ENCODE peak calls at places on chromosome 21, in four cellular contexts. R is GM12878, L is A549, I is HepG2. C is an unnamed sample.

GRCh38 chr21:43854773-43855633 is 10.0 kb upstream of the AGPAT3 start:
- DNase-seq in L (no peak), R (peak; percentile 67), I (no peak), C (peak; percentile 88)

GRCh38 chr21:37032877-37033471 is 26.5 kb downstream of the RIPPLY3 start:
- DNase-seq in R (no peak), L (peak; percentile 17), I (no peak), C (no peak)

GRCh38 chr21:33205476-33205875 is 24.3 kb upstream of the IFNAR2 start:
- DNase-seq in L (no peak), I (no peak), R (no peak), C (no peak)

GRCh38 chr21:37866027-37866426 is 50.2 kb downstream of the KCNJ6 start:
- DNase-seq in L (no peak), I (no peak), R (no peak), C (no peak)

GRCh38 chr21:37658994-37659458 is 257.2 kb downstream of the KCNJ6 start:
- DNase-seq in R (no peak), L (peak; percentile 43), I (no peak), C (peak; percentile 41)

GRCh38 chr21:43355925-43356289 is 71.0 kb downstream of the SIK1 start:
- DNase-seq in I (peak; percentile 80), R (no peak), L (no peak), C (no peak)

GRCh38 chr21:42732033-42732410 is 78.6 kb downstream of the PDE9A start:
- DNase-seq in L (no peak), I (no peak), R (no peak), C (no peak)

GRCh38 chr21:42939581-42940413 is 14.4 kb upstream of the ERVH48-1 start:
- DNase-seq in I (peak; percentile 27), L (peak; percentile 59), R (no peak), C (no peak)

GRCh38 chr21:37593015-37593414 is 226.4 kb downstream of the DYRK1A start:
- DNase-seq in R (no peak), L (no peak), I (no peak), C (no peak)

GRCh38 chr21:43211085-43212071 is 42.6 kb downstream of the CRYAA start:
- DNase-seq in L (no peak), R (no peak), I (peak; percentile 90), C (no peak)

GRCh38 chr21:42865361-42866160 is 13.8 kb downstream of the WDR4 start:
- DNase-seq in R (no peak), I (no peak), L (no peak), C (no peak)

GRCh38 chr21:43315244-43316137 is 111.4 kb downstream of the SIK1 start:
- DNase-seq in L (no peak), I (no peak), R (no peak), C (no peak)

GRCh38 chr21:28742527-28742926 is 250.2 kb downstream of the LTN1 start:
- DNase-seq in R (no peak), I (no peak), L (no peak), C (no peak)

GRCh38 chr21:34881421-34881820 is 167.7 kb downstream of the RUNX1 start:
- DNase-seq in R (no peak), L (no peak), I (no peak), C (no peak)

GRCh38 chr21:34880401-34880800 is 168.7 kb downstream of the RUNX1 start:
- DNase-seq in I (no peak), R (no peak), L (no peak), C (no peak)

GRCh38 chr21:34883501-34884271 is 165.4 kb downstream of the RUNX1 start:
- DNase-seq in I (no peak), R (no peak), L (no peak), C (no peak)

GRCh38 chr21:34882719-34883131 is 166.4 kb downstream of the RUNX1 start:
- DNase-seq in L (no peak), I (no peak), R (no peak), C (no peak)

DNA sequence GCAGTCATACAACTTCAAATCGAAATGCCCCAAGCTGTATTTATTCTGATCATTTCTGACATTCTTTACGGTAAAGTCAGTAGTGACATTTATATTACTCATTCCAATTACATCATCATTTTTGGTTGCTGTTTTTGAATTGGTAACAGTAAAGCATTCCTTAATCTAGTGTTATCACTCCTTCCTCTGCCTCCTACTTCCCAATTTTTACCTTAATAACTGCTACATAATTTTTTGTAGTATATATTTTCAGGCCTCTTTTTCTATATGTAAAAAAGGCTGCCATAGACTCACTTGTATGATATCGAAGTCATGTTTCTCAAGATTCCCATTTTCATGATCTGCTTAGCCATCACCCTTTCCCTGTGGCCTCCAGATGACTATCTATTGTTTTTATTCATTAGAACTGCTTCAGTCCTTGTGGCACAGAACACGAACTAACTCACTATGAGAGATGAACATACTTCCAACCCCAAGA is 167.2 kb downstream of the RUNX1 start:
- DNase-seq in R (no peak), I (no peak), L (no peak), C (no peak)
- TF ChIP-seq SMC3 in R (no peak), I (no peak), L (no peak), C (no peak)

GRCh38 chr21:41319273-41319672 is 2.7 kb downstream of the FAM3B start:
- DNase-seq in I (no peak), L (no peak), R (no peak), C (no peak)

GRCh38 chr21:41322496-41323382 is 6.1 kb downstream of the FAM3B start:
- DNase-seq in R (no peak), I (peak; percentile 99), L (no peak), C (no peak)

GRCh38 chr21:41318218-41318617 is 1.6 kb downstream of the FAM3B start:
- DNase-seq in L (no peak), R (no peak), I (no peak), C (no peak)

GRCh38 chr21:41321908-41322495 is 5.4 kb downstream of the FAM3B start:
- DNase-seq in L (no peak), R (no peak), I (no peak), C (no peak)

GRCh38 chr21:41321211-41321907 is 4.8 kb downstream of the FAM3B start:
- DNase-seq in R (no peak), L (no peak), I (no peak), C (no peak)
- TF ChIP-seq ESRRA in R (no peak), L (no peak), I (no peak), C (no peak)

GRCh38 chr21:31236528-31236927 is 107.5 kb downstream of the TIAM1 start:
- DNase-seq in L (no peak), I (no peak), R (no peak), C (no peak)

GRCh38 chr21:31232344-31232743 is 111.7 kb downstream of the TIAM1 start:
- DNase-seq in L (no peak), R (no peak), I (no peak), C (no peak)

GRCh38 chr21:31233711-31234110 is 110.3 kb downstream of the TIAM1 start:
- DNase-seq in L (no peak), R (no peak), I (no peak), C (no peak)

GRCh38 chr21:31234936-31235335 is 109.1 kb downstream of the TIAM1 start:
- DNase-seq in I (no peak), R (no peak), L (no peak), C (no peak)

GRCh38 chr21:31235671-31236450 is 108.2 kb downstream of the TIAM1 start:
- DNase-seq in R (no peak), I (no peak), L (no peak), C (no peak)
- TF ChIP-seq SMC3 in R (no peak), I (no peak), L (no peak), C (no peak)

GRCh38 chr21:14356771-14357170 is 26.2 kb downstream of the HSPA13 start:
- DNase-seq in R (no peak), L (no peak), I (no peak), C (no peak)

GRCh38 chr21:14358775-14359174 is 24.2 kb downstream of the HSPA13 start:
- DNase-seq in I (no peak), L (no peak), R (no peak), C (no peak)

GRCh38 chr21:14353712-14354111 is 29.2 kb downstream of the HSPA13 start:
- DNase-seq in R (no peak), I (no peak), L (no peak), C (no peak)
- TF ChIP-seq ESRRA in R (no peak), I (no peak), L (no peak), C (no peak)

DNA sequence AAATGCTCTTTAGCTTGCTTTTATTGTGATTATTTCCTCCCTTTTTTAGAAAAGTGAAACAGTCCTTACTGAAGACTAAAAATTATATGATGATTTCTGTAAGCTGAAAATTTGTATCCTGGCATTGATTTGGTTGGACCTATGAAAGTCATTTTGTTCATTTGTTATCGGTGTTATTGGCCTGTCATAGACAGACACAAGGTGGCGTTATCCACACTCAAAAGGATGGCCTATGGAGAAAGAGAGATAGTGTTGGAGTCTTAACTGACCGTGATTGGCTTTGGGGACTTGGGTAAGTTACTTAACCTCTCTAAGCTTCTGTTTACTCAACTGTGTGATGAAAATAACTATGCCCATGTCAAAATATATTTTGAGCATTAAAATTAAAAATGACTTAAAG is 203.6 kb upstream of the CHODL start:
- DNase-seq in R (no peak), L (no peak), I (peak; percentile 45), C (no peak)
- TF ChIP-seq SMC3 in R (peak; percentile 3), L (no peak), I (peak; percentile 8), C (no peak)

DNA sequence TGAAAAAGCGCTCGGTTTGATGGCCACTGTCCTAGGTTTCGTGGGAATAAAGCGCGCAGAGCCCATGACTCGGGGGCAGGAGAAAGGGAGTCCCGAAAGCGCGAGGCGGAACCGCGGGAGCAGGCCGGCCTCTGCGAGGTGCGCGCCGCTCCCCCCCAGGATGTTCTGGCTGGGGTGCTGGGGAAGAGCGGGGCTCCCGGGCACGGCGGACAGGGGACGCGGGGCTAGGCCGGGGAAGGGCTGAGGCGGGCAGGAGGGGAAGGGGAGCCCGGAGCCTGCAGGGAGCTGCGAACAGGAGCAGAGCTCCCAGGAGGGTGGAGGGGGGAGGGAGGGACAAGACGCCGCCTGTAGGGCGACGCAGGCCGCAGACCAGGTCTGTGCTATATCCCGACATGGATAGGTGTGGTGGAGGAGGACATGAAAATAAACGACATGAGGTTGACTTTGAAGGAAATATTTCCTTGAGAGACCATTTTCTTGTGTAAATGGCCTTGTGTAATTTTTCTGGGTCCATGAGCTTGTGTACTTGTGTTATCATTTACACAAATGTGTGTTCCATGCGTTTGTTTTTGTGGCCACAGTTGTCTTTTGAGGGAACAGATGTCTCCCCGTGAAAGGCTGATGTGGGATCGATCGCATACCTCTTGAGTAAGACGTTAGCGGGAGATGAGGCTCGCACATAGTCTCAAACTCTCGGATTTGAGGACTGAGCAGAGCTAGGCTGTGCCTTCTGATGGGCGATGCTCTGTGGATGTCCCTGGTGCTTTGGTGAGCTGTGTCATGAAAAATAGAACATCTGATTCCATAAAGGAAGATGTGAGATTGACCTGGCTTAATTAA is 1.3 kb downstream of the PCNT start:
- DNase-seq in R (no peak), I (peak; percentile 35), L (peak; percentile 65), C (peak; percentile 59)
- TF ChIP-seq ESRRA in R (no peak), I (no peak), L (no peak), C (no peak)

GRCh38 chr21:46667735-46668380 is 32.4 kb downstream of the PRMT2 start:
- DNase-seq in I (peak; percentile 14), L (no peak), R (no peak), C (no peak)
- TF ChIP-seq SMC3 in I (no peak), L (no peak), R (no peak), C (no peak)

GRCh38 chr21:40047993-40048730 is 180.9 kb downstream of the PCP4 start:
- DNase-seq in L (no peak), R (no peak), I (no peak), C (no peak)

GRCh38 chr21:40049031-40049958 is 182.1 kb downstream of the PCP4 start:
- DNase-seq in I (no peak), L (no peak), R (no peak), C (no peak)

GRCh38 chr21:40051801-40052200 is 184.6 kb downstream of the PCP4 start:
- DNase-seq in L (no peak), I (no peak), R (no peak), C (no peak)

GRCh38 chr21:40052276-40052675 is 185.0 kb downstream of the PCP4 start:
- DNase-seq in R (no peak), L (no peak), I (no peak), C (no peak)

GRCh38 chr21:40049959-40050290 is 182.7 kb downstream of the PCP4 start:
- DNase-seq in L (no peak), R (no peak), I (no peak), C (no peak)
- TF ChIP-seq ESRRA in L (no peak), R (no peak), I (no peak), C (no peak)

C was measured in K562.